ENCODE peak calls at places on chromosome 13, in ten cellular contexts. Y is mammary epithelial cell; S is astrocyte; K is adrenal gland; X is neural progenitor cell; A is left ventricle myocardium inferior; B is heart right ventricle; U is body of pancreas; J is spleen; V is CD4-positive, alpha-beta T cell. P is an unnamed sample.
A peak's percentile ranks its signal among the peaks of the same experiment; 100 is the strongest.

GRCh38 chr13:26539738-26540292 is 17.7 kb upstream of the WASF3 start:
- DNase-seq in Y (no peak), S (no peak), K (no peak), X (no peak), A (no peak), B (no peak), U (no peak), J (no peak), V (no peak), P (no peak)

GRCh38 chr13:42211704-42212103 is 60.2 kb upstream of the AKAP11 start:
- DNase-seq in Y (peak; percentile 61), S (peak; percentile 16), K (no peak), X (no peak), A (no peak), B (no peak), U (no peak), J (no peak), V (no peak), P (no peak)

GRCh38 chr13:46232281-46232680 is 20.6 kb downstream of the LRRC63 start:
- DNase-seq in Y (no peak), S (peak; percentile 50), K (no peak), X (no peak), A (no peak), B (no peak), U (no peak), J (no peak), V (no peak), P (no peak)

GRCh38 chr13:96984061-96984508 is 10.2 kb downstream of the OXGR1 start:
- DNase-seq in Y (peak; percentile 64), S (no peak), K (peak; percentile 85), X (peak; percentile 62), A (no peak), B (no peak), U (peak; percentile 81), J (peak; percentile 81), V (no peak), P (no peak)

GRCh38 chr13:33015791-33016323 is 366 bp upstream of the KL start:
- DNase-seq in Y (no peak), S (no peak), K (no peak), X (peak; percentile 45), A (peak; percentile 19), B (peak; percentile 34), U (no peak), J (peak; percentile 77), V (no peak), P (no peak)

GRCh38 chr13:52085416-52085815 is 43.5 kb downstream of the NEK5 start:
- DNase-seq in Y (peak; percentile 70), S (peak; percentile 49), K (no peak), X (no peak), A (no peak), B (no peak), U (no peak), J (no peak), V (no peak), P (no peak)

GRCh38 chr13:83716121-83716520 is 166.2 kb downstream of the SLITRK1 start:
- DNase-seq in Y (no peak), S (peak; percentile 30), K (no peak), X (no peak), A (no peak), B (no peak), U (no peak), J (no peak), V (no peak), P (no peak)

GRCh38 chr13:50809133-50810090 is 34.1 kb downstream of the DLEU7 start:
- DNase-seq in Y (no peak), S (no peak), K (no peak), X (no peak), A (no peak), B (no peak), U (no peak), J (no peak), V (no peak), P (no peak)

GRCh38 chr13:23460309-23460708 is 26.8 kb upstream of the SACS start:
- DNase-seq in Y (no peak), S (no peak), K (no peak), X (no peak), A (no peak), B (no peak), U (no peak), J (no peak), V (no peak), P (no peak)

GRCh38 chr13:66845393-66845792 is 384.7 kb downstream of the PCDH9 start:
- DNase-seq in Y (no peak), S (no peak), K (no peak), X (no peak), A (no peak), B (no peak), U (no peak), J (peak; percentile 51), V (no peak), P (no peak)

GRCh38 chr13:62375653-62376052 is 960.0 kb upstream of the PCDH20 start:
- DNase-seq in Y (no peak), S (no peak), K (no peak), X (no peak), A (no peak), B (no peak), U (no peak), J (no peak), V (no peak), P (no peak)

GRCh38 chr13:50209646-50210045 is 194.4 kb downstream of the KCNRG start:
- DNase-seq in Y (no peak), S (no peak), K (no peak), X (no peak), A (no peak), B (no peak), U (no peak), J (no peak), V (no peak), P (no peak)

GRCh38 chr13:29310806-29311205 is 284.7 kb downstream of the SLC7A1 start:
- DNase-seq in Y (no peak), S (no peak), K (no peak), X (no peak), A (no peak), B (no peak), U (no peak), J (no peak), V (no peak), P (no peak)

GRCh38 chr13:99614465-99614885 is 113.2 kb downstream of the TM9SF2 start:
- DNase-seq in Y (peak; percentile 91), S (no peak), K (no peak), X (no peak), A (no peak), B (no peak), U (peak; percentile 75), J (no peak), V (peak; percentile 39), P (no peak)

GRCh38 chr13:97125810-97126738 is 96.1 kb upstream of the MBNL2 start:
- DNase-seq in Y (peak; percentile 75), S (peak; percentile 72), K (no peak), X (no peak), A (peak; percentile 23), B (no peak), U (no peak), J (no peak), V (no peak), P (no peak)

GRCh38 chr13:48144413-48145035 is 49.6 kb upstream of the MED4 start:
- DNase-seq in Y (no peak), S (peak; percentile 6), K (peak; percentile 46), X (no peak), A (no peak), B (no peak), U (peak; percentile 68), J (no peak), V (no peak), P (no peak)
- H3K27ac ChIP-seq in Y (no peak overlapping the region), S (no peak overlapping the region), K (peak overlapping the region; percentile 68), X (no peak overlapping the region), A (peak overlapping the region; percentile 83), B (peak overlapping the region; percentile 77), U (peak overlapping the region; percentile 46), J (peak overlapping the region; percentile 85), V (peak overlapping the region; percentile 38), P (peak overlapping the region; percentile 56)

DNA sequence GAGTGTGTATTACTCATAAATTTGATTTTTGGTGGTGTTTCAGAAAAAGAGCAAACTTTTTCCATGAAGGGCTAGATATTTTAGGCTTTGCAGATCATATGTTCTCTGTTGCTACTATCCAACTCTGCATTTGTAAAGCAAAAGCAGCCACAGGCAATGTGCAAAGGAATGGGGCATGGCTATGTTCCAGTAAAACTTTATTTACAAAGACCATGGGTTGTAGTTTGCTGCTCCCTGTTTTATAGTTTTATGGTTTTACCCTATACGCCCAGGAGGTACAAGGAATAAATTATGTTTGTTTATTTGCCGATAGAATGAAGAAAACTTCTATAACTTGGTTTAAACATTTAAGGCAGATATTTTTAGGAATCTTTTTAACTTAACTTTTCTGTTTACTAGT is 23.6 kb downstream of the IFT88 start:
- DNase-seq in Y (no peak), S (no peak), K (no peak), X (no peak), A (no peak), B (no peak), U (no peak), J (no peak), V (no peak), P (no peak)
- TF ChIP-seq CTCF in Y (no peak), S (no peak), K (no peak), X (no peak), A (no peak), B (no peak), U (no peak), J (no peak), V (no peak), P (no peak)

GRCh38 chr13:114311387-114311786 is 2.9 kb upstream of the CHAMP1 start:
- DNase-seq in Y (no peak), S (no peak), K (no peak), X (no peak), A (no peak), B (no peak), U (no peak), J (no peak), V (no peak), P (no peak)
- H3K27ac ChIP-seq in Y (no peak overlapping the region), S (no peak overlapping the region), K (no peak overlapping the region), X (no peak overlapping the region), A (no peak overlapping the region), B (no peak overlapping the region), U (no peak overlapping the region), J (no peak overlapping the region), V (no peak overlapping the region), P (no peak overlapping the region)

GRCh38 chr13:39786091-39786490 is 130.6 kb downstream of the COG6 start:
- DNase-seq in Y (no peak), S (no peak), K (no peak), X (peak; percentile 61), A (no peak), B (no peak), U (no peak), J (no peak), V (no peak), P (no peak)

GRCh38 chr13:39781381-39781780 is 125.9 kb downstream of the COG6 start:
- DNase-seq in Y (no peak), S (no peak), K (no peak), X (no peak), A (no peak), B (no peak), U (no peak), J (no peak), V (no peak), P (no peak)

GRCh38 chr13:39784347-39784746 is 128.9 kb downstream of the COG6 start:
- DNase-seq in Y (no peak), S (peak; percentile 34), K (no peak), X (no peak), A (no peak), B (no peak), U (no peak), J (no peak), V (no peak), P (no peak)

GRCh38 chr13:39779337-39780270 is 124.1 kb downstream of the COG6 start:
- DNase-seq in Y (no peak), S (peak; percentile 47), K (peak; percentile 18), X (no peak), A (no peak), B (no peak), U (no peak), J (no peak), V (peak; percentile 49), P (no peak)

GRCh38 chr13:39783051-39783450 is 127.6 kb downstream of the COG6 start:
- DNase-seq in Y (no peak), S (no peak), K (no peak), X (no peak), A (no peak), B (no peak), U (no peak), J (no peak), V (no peak), P (no peak)
- TF ChIP-seq CTCF in Y (peak; percentile 36), S (no peak), K (no peak), X (no peak), A (peak; percentile 21), B (no peak), U (no peak), J (no peak), V (no peak), P (no peak)